ENCODE peak calls at places on chromosomes 7 and 10, in eight cellular contexts. N, L, O, C, J, A, X and Z are unnamed samples.

GRCh38 chr10:22992621-22993020 is 64.8 kb downstream of the ARMC3 start:
- DNase-seq in N (no peak), L (no peak), O (no peak), C (no peak), J (no peak), A (no peak), X (no peak), Z (no peak)

GRCh38 chr7:106369349-106369748 is 84.6 kb upstream of the NAMPT start:
- DNase-seq in N (peak; percentile 20), L (no peak), O (no peak), C (no peak), J (no peak), A (no peak), X (no peak), Z (no peak)

GRCh38 chr7:46072722-46073121 is 151.7 kb upstream of the IGFBP3 start:
- DNase-seq in N (no peak), L (no peak), O (peak; percentile 13), C (no peak), J (no peak), A (no peak), X (no peak), Z (no peak)

GRCh38 chr10:78685466-78686163 is 383.2 kb upstream of the ZMIZ1 start:
- DNase-seq in N (no peak), L (no peak), O (no peak), C (no peak), J (no peak), A (no peak), X (no peak), Z (no peak)

GRCh38 chr7:23072916-23073315 is 32.7 kb upstream of the KLHL7 start:
- DNase-seq in N (no peak), L (no peak), O (no peak), C (no peak), J (no peak), A (no peak), X (no peak), Z (no peak)

GRCh38 chr10:4470231-4470840 is 355.7 kb upstream of the AKR1E2 start:
- DNase-seq in N (no peak), L (no peak), O (no peak), C (no peak), J (no peak), A (no peak), X (peak; percentile 57), Z (no peak)

GRCh38 chr7:48176356-48176893 is 5.2 kb downstream of the ABCA13 start:
- DNase-seq in N (no peak), L (no peak), O (no peak), C (no peak), J (no peak), A (no peak), X (no peak), Z (no peak)

GRCh38 chr10:64537931-64538330 is 1016.7 kb downstream of the REEP3 start:
- DNase-seq in N (no peak), L (no peak), O (no peak), C (no peak), J (no peak), A (no peak), X (no peak), Z (no peak)

GRCh38 chr7:136501151-136501550 is 367.3 kb upstream of the CHRM2 start:
- DNase-seq in N (no peak), L (no peak), O (no peak), C (no peak), J (no peak), A (no peak), X (no peak), Z (no peak)

GRCh38 chr7:131895541-131896173 is 339.2 kb upstream of the PODXL start:
- DNase-seq in N (no peak), L (no peak), O (no peak), C (no peak), J (no peak), A (no peak), X (peak; percentile 14), Z (no peak)

GRCh38 chr10:30059209-30060107 is at the start of gene JCAD:
- DNase-seq in N (peak; percentile 84), L (peak; percentile 95), O (no peak), C (peak; percentile 81), J (no peak), A (peak; percentile 73), X (no peak), Z (peak; percentile 95)

GRCh38 chr7:116182023-116182422 is 28.3 kb upstream of the TES start:
- DNase-seq in N (no peak), L (peak; percentile 61), O (no peak), C (no peak), J (no peak), A (no peak), X (no peak), Z (no peak)

GRCh38 chr7:143449793-143450192 is 6.5 kb downstream of the TAS2R60 start:
- DNase-seq in N (no peak), L (no peak), O (no peak), C (no peak), J (no peak), A (no peak), X (no peak), Z (no peak)

GRCh38 chr10:46555713-46556514 is 544 bp downstream of the GPRIN2 start:
- DNase-seq in N (no peak), L (peak; percentile 89), O (no peak), C (peak; percentile 53), J (peak; percentile 80), A (peak; percentile 55), X (no peak), Z (peak; percentile 78)

GRCh38 chr10:98536551-98536950 is 89.8 kb upstream of the HPS1 start:
- DNase-seq in N (no peak), L (no peak), O (no peak), C (no peak), J (no peak), A (peak; percentile 18), X (no peak), Z (no peak)

GRCh38 chr10:116765549-116766162 is 23.3 kb upstream of the HSPA12A start:
- DNase-seq in N (no peak), L (no peak), O (no peak), C (peak; percentile 45), J (no peak), A (peak; percentile 58), X (no peak), Z (no peak)

GRCh38 chr10:116766241-116767198 is 24.2 kb upstream of the HSPA12A start:
- DNase-seq in N (no peak), L (no peak), O (no peak), C (no peak), J (no peak), A (no peak), X (no peak), Z (no peak)

GRCh38 chr10:116768786-116769185 is 26.4 kb upstream of the HSPA12A start:
- DNase-seq in N (no peak), L (no peak), O (no peak), C (no peak), J (no peak), A (no peak), X (no peak), Z (no peak)

GRCh38 chr10:116769368-116769767 is 27.0 kb upstream of the HSPA12A start:
- DNase-seq in N (no peak), L (no peak), O (no peak), C (no peak), J (no peak), A (no peak), X (no peak), Z (no peak)

DNA sequence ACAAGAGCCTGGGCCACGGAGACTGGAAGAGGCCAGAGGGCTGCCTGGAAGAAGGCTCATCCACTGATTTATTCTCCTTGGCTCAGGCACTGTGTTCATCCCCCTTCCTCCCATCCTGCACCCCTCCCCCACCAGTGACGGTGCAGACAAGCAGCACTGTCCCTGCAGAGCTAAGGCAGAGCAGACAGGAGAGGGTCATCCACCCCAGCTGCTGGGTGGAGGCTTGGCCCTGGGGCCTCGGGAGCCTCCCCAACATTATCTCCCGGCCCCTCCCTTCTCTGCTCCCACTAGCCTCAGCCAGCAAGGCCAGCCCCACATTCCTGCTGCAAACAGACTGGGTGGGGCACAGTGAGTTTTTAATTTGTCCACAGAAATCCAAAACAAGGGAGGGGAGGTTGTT is 24.9 kb upstream of the HSPA12A start:
- DNase-seq in N (peak; percentile 51), L (no peak), O (no peak), C (no peak), J (no peak), A (peak; percentile 59), X (no peak), Z (no peak)
- H3K4me3 ChIP-seq in N (no peak overlapping the region), L (no peak overlapping the region), O (no peak overlapping the region), C (no peak overlapping the region), J (no peak overlapping the region), A (no peak overlapping the region), X (no peak overlapping the region), Z (no peak overlapping the region)

DNA sequence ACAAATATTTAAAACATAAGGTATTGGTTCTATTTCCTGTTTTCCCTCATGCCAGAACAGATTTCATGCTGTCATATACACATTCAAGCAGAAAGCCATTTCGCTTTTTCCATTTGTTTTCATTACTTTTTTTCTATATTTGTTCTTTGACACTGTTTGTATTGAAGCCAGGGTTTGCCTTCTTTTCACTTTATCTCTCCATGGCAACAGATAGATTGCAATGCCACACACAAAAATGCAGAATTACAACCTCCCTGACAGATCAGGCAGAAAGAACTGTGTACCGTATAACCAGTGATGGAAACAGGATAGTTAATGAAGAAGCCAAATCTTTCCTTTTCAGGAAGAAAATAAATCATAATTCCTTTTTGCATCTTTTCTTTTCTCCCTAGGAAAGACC is 103.0 kb upstream of the PCGF5 start:
- DNase-seq in N (no peak), L (no peak), O (no peak), C (no peak), J (no peak), A (no peak), X (no peak), Z (no peak)
- H3K27ac ChIP-seq in N (no peak overlapping the region), L (no peak overlapping the region), O (no peak overlapping the region), C (no peak overlapping the region), J (no peak overlapping the region), A (no peak overlapping the region), X (no peak overlapping the region), Z (no peak overlapping the region)

GRCh38 chr10:19932806-19933371 is 116.7 kb downstream of the PLXDC2 start:
- DNase-seq in N (no peak), L (no peak), O (no peak), C (no peak), J (no peak), A (no peak), X (no peak), Z (no peak)
- H3K9me3 ChIP-seq in N (no peaks in the 10 kb centered on the region), L (no peaks in the 10 kb centered on the region), O (no peaks in the 10 kb centered on the region), C (no peaks in the 10 kb centered on the region), J (no peaks in the 10 kb centered on the region), A (no peaks in the 10 kb centered on the region), X (no peaks in the 10 kb centered on the region), Z (no peaks in the 10 kb centered on the region)

DNA sequence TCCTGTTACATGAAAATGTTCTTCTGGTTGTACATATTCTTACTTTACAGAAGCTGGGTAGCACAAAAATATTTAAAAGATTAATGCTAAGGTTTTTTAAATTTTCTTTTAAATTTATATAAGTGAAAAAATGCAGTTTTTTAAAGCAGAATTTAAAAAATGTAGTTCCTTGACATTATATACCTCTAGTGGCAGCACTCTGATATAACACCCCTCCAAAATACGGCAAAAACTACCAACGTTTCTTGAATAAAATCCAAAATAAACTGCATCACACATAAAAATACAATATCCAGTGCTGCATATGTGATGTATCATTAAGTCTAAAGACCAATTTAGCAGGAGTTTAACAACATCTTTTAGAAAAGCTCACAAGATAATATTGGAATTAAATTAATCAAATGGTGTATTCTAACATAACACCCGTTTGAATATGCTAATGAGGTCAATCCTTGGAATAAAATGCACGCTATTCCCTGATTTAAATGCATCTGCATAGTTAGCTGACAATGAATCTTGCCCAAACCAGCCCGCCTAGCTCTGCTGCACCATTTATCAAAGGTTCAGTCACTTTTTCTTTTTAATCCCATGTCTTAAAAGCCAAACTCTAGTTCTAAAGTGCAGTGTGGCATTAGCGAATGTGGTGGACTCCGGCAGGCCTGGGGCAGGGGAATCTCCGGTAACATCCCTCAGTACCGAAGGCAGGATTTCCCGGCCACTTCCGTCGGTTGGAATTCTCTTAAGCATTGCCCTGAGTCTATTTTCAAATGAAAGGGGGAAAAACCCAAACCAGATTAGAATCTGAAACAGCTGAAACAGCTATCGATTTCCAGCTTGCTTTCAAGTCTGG is 1.2 kb downstream of the TCERG1L start:
- DNase-seq in N (no peak), L (no peak), O (no peak), C (no peak), J (no peak), A (no peak), X (no peak), Z (no peak)
- H3K4me3 ChIP-seq in N (no peak overlapping the region), L (no peak overlapping the region), O (no peak overlapping the region), C (no peak overlapping the region), J (no peak overlapping the region), A (no peak overlapping the region), X (no peak overlapping the region), Z (no peak overlapping the region)